ENCODE peak calls at places on chromosomes 1 and 21, in four cellular contexts. One of them, this sample, is unnamed. For H3K4me1 and H3K36me3, the result is how much of the 10 kb centered on the place peaks cover.

GRCh38 chr1:243470492-243470891 is 214.7 kb downstream of the SDCCAG8 start:
- DNase-seq in heart left ventricle: no peak
- DNase-seq in pancreas: no peak
- DNase-seq in esophagus squamous epithelium: no peak
- DNase-seq in this sample: no peak

GRCh38 chr1:31755850-31756492 is 8.2 kb downstream of the ADGRB2 start:
- DNase-seq in heart left ventricle: no peak
- DNase-seq in pancreas: no peak
- DNase-seq in esophagus squamous epithelium: no peak
- DNase-seq in this sample: no peak

GRCh38 chr1:15765495-15766194 is 7.0 kb downstream of the FBLIM1 start:
- DNase-seq in heart left ventricle: no peak
- DNase-seq in pancreas: no peak
- DNase-seq in esophagus squamous epithelium: no peak
- DNase-seq in this sample: peak

GRCh38 chr1:183832472-183832871 is 27.6 kb downstream of the RGL1 start:
- DNase-seq in heart left ventricle: no peak
- DNase-seq in pancreas: no peak
- DNase-seq in esophagus squamous epithelium: no peak
- DNase-seq in this sample: no peak

GRCh38 chr21:38036016-38036415 is 119.8 kb upstream of the KCNJ6 start:
- DNase-seq in heart left ventricle: no peak
- DNase-seq in pancreas: no peak
- DNase-seq in esophagus squamous epithelium: no peak
- DNase-seq in this sample: no peak

GRCh38 chr1:95723346-95723745 is 489.3 kb downstream of the RWDD3 start:
- DNase-seq in heart left ventricle: no peak
- DNase-seq in pancreas: no peak
- DNase-seq in esophagus squamous epithelium: no peak
- DNase-seq in this sample: no peak

GRCh38 chr1:117058810-117059209 is 1.3 kb upstream of the TTF2 start:
- DNase-seq in heart left ventricle: no peak
- DNase-seq in pancreas: no peak
- DNase-seq in esophagus squamous epithelium: no peak
- DNase-seq in this sample: no peak

GRCh38 chr1:228060458-228061190 is 21.9 kb upstream of the ARF1 start:
- DNase-seq in heart left ventricle: peak
- DNase-seq in pancreas: peak
- DNase-seq in esophagus squamous epithelium: no peak
- DNase-seq in this sample: peak

GRCh38 chr1:107477233-107477632 is 336.4 kb downstream of the NTNG1 start:
- DNase-seq in heart left ventricle: no peak
- DNase-seq in pancreas: no peak
- DNase-seq in esophagus squamous epithelium: no peak
- DNase-seq in this sample: no peak

GRCh38 chr21:31151156-31151555 is 112.9 kb upstream of the KRTAP19-8 start:
- DNase-seq in heart left ventricle: no peak
- DNase-seq in pancreas: no peak
- DNase-seq in esophagus squamous epithelium: no peak
- DNase-seq in this sample: no peak

GRCh38 chr1:17371896-17372295 is at the start of gene PADI6:
- DNase-seq in heart left ventricle: no peak
- DNase-seq in pancreas: no peak
- DNase-seq in esophagus squamous epithelium: no peak
- DNase-seq in this sample: no peak

GRCh38 chr1:54795100-54795665 is 5.9 kb downstream of the TTC22 start:
- DNase-seq in heart left ventricle: no peak
- DNase-seq in pancreas: no peak
- DNase-seq in esophagus squamous epithelium: no peak
- DNase-seq in this sample: no peak

GRCh38 chr1:23722652-23723051 is 20.6 kb upstream of the ELOA start:
- DNase-seq in heart left ventricle: no peak
- DNase-seq in pancreas: no peak
- DNase-seq in esophagus squamous epithelium: no peak
- DNase-seq in this sample: no peak

GRCh38 chr1:109371271-109371739 is 26.4 kb downstream of the SORT1 start:
- DNase-seq in heart left ventricle: no peak
- DNase-seq in pancreas: no peak
- DNase-seq in esophagus squamous epithelium: no peak
- DNase-seq in this sample: no peak

GRCh38 chr1:109365642-109366204 is 32.0 kb downstream of the SORT1 start:
- DNase-seq in heart left ventricle: no peak
- DNase-seq in pancreas: no peak
- DNase-seq in esophagus squamous epithelium: no peak
- DNase-seq in this sample: no peak

GRCh38 chr1:109369167-109369746 is 28.5 kb downstream of the SORT1 start:
- DNase-seq in heart left ventricle: no peak
- DNase-seq in pancreas: no peak
- DNase-seq in esophagus squamous epithelium: no peak
- DNase-seq in this sample: no peak

GRCh38 chr1:109370712-109371270 is 26.9 kb downstream of the SORT1 start:
- DNase-seq in heart left ventricle: no peak
- DNase-seq in pancreas: no peak
- DNase-seq in esophagus squamous epithelium: no peak
- DNase-seq in this sample: peak

GRCh38 chr1:109368464-109368863 is 29.3 kb downstream of the SORT1 start:
- DNase-seq in heart left ventricle: no peak
- DNase-seq in pancreas: no peak
- DNase-seq in esophagus squamous epithelium: no peak
- DNase-seq in this sample: no peak
- TF ChIP-seq CTCF in heart left ventricle: no peak
- TF ChIP-seq CTCF in pancreas: no peak
- TF ChIP-seq CTCF in esophagus squamous epithelium: no peak
- TF ChIP-seq CTCF in this sample: no peak

GRCh38 chr1:205351984-205352713 is 4.6 kb downstream of the KLHDC8A start:
- DNase-seq in heart left ventricle: no peak
- DNase-seq in pancreas: no peak
- DNase-seq in esophagus squamous epithelium: no peak
- DNase-seq in this sample: no peak
- H3K4me1 ChIP-seq in heart left ventricle: under half
- H3K4me1 ChIP-seq in pancreas: under half
- H3K4me1 ChIP-seq in esophagus squamous epithelium: under half
- H3K4me1 ChIP-seq in this sample: under half

GRCh38 chr21:43020177-43020576 is 45.8 kb downstream of the PKNOX1 start:
- DNase-seq in heart left ventricle: no peak
- DNase-seq in pancreas: no peak
- DNase-seq in esophagus squamous epithelium: no peak
- DNase-seq in this sample: no peak

GRCh38 chr21:43021756-43022600 is 47.6 kb downstream of the PKNOX1 start:
- DNase-seq in heart left ventricle: no peak
- DNase-seq in pancreas: no peak
- DNase-seq in esophagus squamous epithelium: no peak
- DNase-seq in this sample: no peak

GRCh38 chr21:43018519-43018918 is 44.2 kb downstream of the PKNOX1 start:
- DNase-seq in heart left ventricle: no peak
- DNase-seq in pancreas: no peak
- DNase-seq in esophagus squamous epithelium: no peak
- DNase-seq in this sample: no peak

GRCh38 chr21:43021191-43021590 is 46.8 kb downstream of the PKNOX1 start:
- DNase-seq in heart left ventricle: no peak
- DNase-seq in pancreas: no peak
- DNase-seq in esophagus squamous epithelium: no peak
- DNase-seq in this sample: no peak

DNA sequence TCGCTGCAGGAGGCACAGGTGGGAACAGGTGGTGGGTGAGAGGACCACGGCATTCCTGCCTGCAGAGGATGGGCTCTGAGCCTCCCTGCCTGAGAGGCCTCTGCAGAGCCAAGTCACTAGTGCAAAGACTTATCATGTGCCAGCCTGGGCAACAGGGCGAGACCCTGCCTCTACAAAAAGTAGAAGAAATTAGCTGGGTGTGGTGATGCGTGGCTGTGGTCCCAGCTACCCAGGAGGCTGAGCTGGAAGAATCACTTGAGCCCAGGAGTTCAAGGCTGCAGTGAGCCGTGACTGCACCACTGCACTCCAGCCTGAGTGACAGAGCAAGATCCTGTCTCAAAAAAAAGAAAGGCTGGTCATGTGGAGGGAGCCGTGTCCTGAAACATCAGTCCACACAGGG is 46.4 kb downstream of the PKNOX1 start:
- DNase-seq in heart left ventricle: no peak
- DNase-seq in pancreas: no peak
- DNase-seq in esophagus squamous epithelium: no peak
- DNase-seq in this sample: no peak
- H3K36me3 ChIP-seq in heart left ventricle: half or more
- H3K36me3 ChIP-seq in pancreas: under half
- H3K36me3 ChIP-seq in esophagus squamous epithelium: under half
- H3K36me3 ChIP-seq in this sample: under half

GRCh38 chr21:14864211-14865021 is 200.4 kb downstream of the NRIP1 start:
- DNase-seq in heart left ventricle: peak
- DNase-seq in pancreas: peak
- DNase-seq in esophagus squamous epithelium: no peak
- DNase-seq in this sample: no peak
- TF ChIP-seq CTCF in heart left ventricle: peak
- TF ChIP-seq CTCF in pancreas: peak
- TF ChIP-seq CTCF in esophagus squamous epithelium: peak
- TF ChIP-seq CTCF in this sample: no peak

GRCh38 chr1:21302747-21303715 is 12.8 kb upstream of the ECE1 start:
- DNase-seq in heart left ventricle: no peak
- DNase-seq in pancreas: no peak
- DNase-seq in esophagus squamous epithelium: no peak
- DNase-seq in this sample: no peak

GRCh38 chr1:21305900-21306189 is 15.6 kb upstream of the ECE1 start:
- DNase-seq in heart left ventricle: no peak
- DNase-seq in pancreas: no peak
- DNase-seq in esophagus squamous epithelium: no peak
- DNase-seq in this sample: no peak

GRCh38 chr1:21301794-21302440 is 11.7 kb upstream of the ECE1 start:
- DNase-seq in heart left ventricle: no peak
- DNase-seq in pancreas: no peak
- DNase-seq in esophagus squamous epithelium: no peak
- DNase-seq in this sample: no peak

GRCh38 chr1:21305155-21305899 is 15.1 kb upstream of the ECE1 start:
- DNase-seq in heart left ventricle: no peak
- DNase-seq in pancreas: no peak
- DNase-seq in esophagus squamous epithelium: no peak
- DNase-seq in this sample: no peak

GRCh38 chr1:21304488-21304887 is 14.2 kb upstream of the ECE1 start:
- DNase-seq in heart left ventricle: no peak
- DNase-seq in pancreas: no peak
- DNase-seq in esophagus squamous epithelium: no peak
- DNase-seq in this sample: no peak
- H3K4me1 ChIP-seq in heart left ventricle: half or more
- H3K4me1 ChIP-seq in pancreas: under half
- H3K4me1 ChIP-seq in esophagus squamous epithelium: under half
- H3K4me1 ChIP-seq in this sample: under half

GRCh38 chr1:108955111-108955510 is 8.2 kb downstream of the CLCC1 start:
- DNase-seq in heart left ventricle: no peak
- DNase-seq in pancreas: no peak
- DNase-seq in esophagus squamous epithelium: no peak
- DNase-seq in this sample: no peak
- H3K36me3 ChIP-seq in heart left ventricle: under half
- H3K36me3 ChIP-seq in pancreas: under half
- H3K36me3 ChIP-seq in esophagus squamous epithelium: under half
- H3K36me3 ChIP-seq in this sample: under half

GRCh38 chr1:36542962-36543515 is 60.3 kb upstream of the CSF3R start:
- DNase-seq in heart left ventricle: no peak
- DNase-seq in pancreas: no peak
- DNase-seq in esophagus squamous epithelium: no peak
- DNase-seq in this sample: peak
- TF ChIP-seq CTCF in heart left ventricle: peak
- TF ChIP-seq CTCF in pancreas: no peak
- TF ChIP-seq CTCF in esophagus squamous epithelium: no peak
- TF ChIP-seq CTCF in this sample: no peak

DNA sequence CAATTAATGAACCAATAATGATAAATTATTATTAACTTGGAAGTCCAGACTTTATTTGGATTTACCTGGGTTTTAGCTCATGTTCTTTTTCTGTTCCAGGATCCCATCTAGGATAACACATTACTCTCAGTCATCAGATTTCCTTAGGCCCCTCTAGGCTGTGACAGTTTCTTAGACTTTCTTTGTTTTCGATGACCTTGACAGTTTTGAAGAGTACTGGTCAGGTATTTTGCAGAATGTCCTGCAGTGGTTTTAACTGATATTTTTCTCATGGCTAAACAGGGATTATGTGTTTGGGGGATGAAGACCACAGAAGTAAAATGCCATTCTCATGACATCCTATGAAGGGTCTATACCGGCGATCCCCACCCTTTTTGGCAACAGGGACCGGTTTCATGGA is 144.0 kb downstream of the NAV1 start:
- DNase-seq in heart left ventricle: no peak
- DNase-seq in pancreas: no peak
- DNase-seq in esophagus squamous epithelium: no peak
- DNase-seq in this sample: no peak
- H3K4me1 ChIP-seq in heart left ventricle: under half
- H3K4me1 ChIP-seq in pancreas: under half
- H3K4me1 ChIP-seq in esophagus squamous epithelium: under half
- H3K4me1 ChIP-seq in this sample: under half

GRCh38 chr21:46311568-46311967 is 12.1 kb downstream of the C21orf58 start:
- DNase-seq in heart left ventricle: no peak
- DNase-seq in pancreas: no peak
- DNase-seq in esophagus squamous epithelium: no peak
- DNase-seq in this sample: no peak
- H3K36me3 ChIP-seq in heart left ventricle: under half
- H3K36me3 ChIP-seq in pancreas: under half
- H3K36me3 ChIP-seq in esophagus squamous epithelium: under half
- H3K36me3 ChIP-seq in this sample: under half